ENCODE peak calls at places on chromosome 14, in seven cellular contexts. V, C, T, Y, H, I and B are unnamed samples.

GRCh38 chr14:68363841-68364711 is 428.8 kb downstream of the ZFP36L1 start:
- DNase-seq in V (peak; percentile 11), C (peak; percentile 95), T (peak; percentile 44), Y (no peak), H (no peak), I (no peak), B (no peak)

GRCh38 chr14:70061108-70061507 is 127.6 kb downstream of the SLC8A3 start:
- DNase-seq in V (no peak), C (no peak), T (no peak), Y (no peak), H (peak; percentile 27), I (no peak), B (no peak)

GRCh38 chr14:103749860-103750259 is 34.2 kb downstream of the ZFYVE21 start:
- DNase-seq in V (peak; percentile 10), C (no peak), T (no peak), Y (no peak), H (no peak), I (no peak), B (no peak)

GRCh38 chr14:32635103-32635719 is 303.5 kb upstream of the NPAS3 start:
- DNase-seq in V (no peak), C (no peak), T (no peak), Y (peak; percentile 21), H (peak; percentile 59), I (no peak), B (no peak)

GRCh38 chr14:99136047-99136400 is 136.0 kb downstream of the BCL11B start:
- DNase-seq in V (no peak), C (no peak), T (no peak), Y (no peak), H (no peak), I (no peak), B (no peak)

GRCh38 chr14:100566586-100566985 is 20.6 kb downstream of the BEGAIN start:
- DNase-seq in V (no peak), C (no peak), T (no peak), Y (no peak), H (no peak), I (no peak), B (no peak)

GRCh38 chr14:79820866-79821535 is 390.3 kb downstream of the DIO2 start:
- DNase-seq in V (peak; percentile 26), C (peak; percentile 43), T (no peak), Y (no peak), H (no peak), I (no peak), B (no peak)

GRCh38 chr14:61525293-61526011 is 169.9 kb upstream of the HIF1A start:
- DNase-seq in V (no peak), C (no peak), T (peak; percentile 89), Y (no peak), H (peak; percentile 99), I (peak; percentile 25), B (peak; percentile 58)

GRCh38 chr14:105071326-105071725 is 6.1 kb upstream of the GPR132 start:
- DNase-seq in V (no peak), C (no peak), T (no peak), Y (no peak), H (no peak), I (no peak), B (no peak)

GRCh38 chr14:103058209-103059055 is 1.1 kb upstream of the CDC42BPB start:
- DNase-seq in V (no peak), C (no peak), T (no peak), Y (no peak), H (no peak), I (no peak), B (no peak)

GRCh38 chr14:99790978-99791376 is 2.2 kb upstream of the EML1 start:
- DNase-seq in V (peak; percentile 56), C (no peak), T (no peak), Y (no peak), H (peak; percentile 85), I (no peak), B (no peak)

GRCh38 chr14:34098045-34098984 is 147.4 kb upstream of the EGLN3 start:
- DNase-seq in V (no peak), C (peak; percentile 50), T (peak; percentile 21), Y (peak; percentile 47), H (peak; percentile 50), I (no peak), B (no peak)

GRCh38 chr14:44309336-44309735 is 197.7 kb downstream of the FSCB start:
- DNase-seq in V (no peak), C (no peak), T (no peak), Y (no peak), H (no peak), I (no peak), B (no peak)